ENCODE peak calls at places on chromosomes 7 and 10, in eight cellular contexts. One of them, this sample, is unnamed.

GRCh38 chr7:66522518-66522917 is 106.2 kb upstream of the KCTD7 start:
- DNase-seq in right lobe of liver: no peak
- DNase-seq in breast epithelium: no peak
- DNase-seq in A549: peak; percentile 41
- DNase-seq in sigmoid colon: no peak
- DNase-seq in tibial nerve: no peak
- DNase-seq in gastrocnemius medialis: no peak
- DNase-seq in IMR-90: no peak
- DNase-seq in this sample: no peak

GRCh38 chr7:76260171-76260703 is 42.2 kb upstream of the HSPB1 start:
- DNase-seq in right lobe of liver: no peak
- DNase-seq in breast epithelium: no peak
- DNase-seq in A549: peak; percentile 86
- DNase-seq in sigmoid colon: no peak
- DNase-seq in tibial nerve: no peak
- DNase-seq in gastrocnemius medialis: no peak
- DNase-seq in IMR-90: no peak
- DNase-seq in this sample: no peak

GRCh38 chr7:131753620-131754222 is 197.3 kb upstream of the PODXL start:
- DNase-seq in right lobe of liver: no peak
- DNase-seq in breast epithelium: no peak
- DNase-seq in A549: peak; percentile 52
- DNase-seq in sigmoid colon: no peak
- DNase-seq in tibial nerve: no peak
- DNase-seq in gastrocnemius medialis: no peak
- DNase-seq in IMR-90: no peak
- DNase-seq in this sample: no peak

GRCh38 chr7:77525231-77525630 is 11.9 kb upstream of the PTPN12 start:
- DNase-seq in right lobe of liver: no peak
- DNase-seq in breast epithelium: no peak
- DNase-seq in A549: no peak
- DNase-seq in sigmoid colon: no peak
- DNase-seq in tibial nerve: no peak
- DNase-seq in gastrocnemius medialis: no peak
- DNase-seq in IMR-90: peak; percentile 19
- DNase-seq in this sample: no peak

GRCh38 chr7:137302075-137302474 is 41.5 kb downstream of the PTN start:
- DNase-seq in right lobe of liver: no peak
- DNase-seq in breast epithelium: no peak
- DNase-seq in A549: no peak
- DNase-seq in sigmoid colon: no peak
- DNase-seq in tibial nerve: no peak
- DNase-seq in gastrocnemius medialis: no peak
- DNase-seq in IMR-90: no peak
- DNase-seq in this sample: no peak

GRCh38 chr7:81484266-81484665 is 285.6 kb downstream of the HGF start:
- DNase-seq in right lobe of liver: no peak
- DNase-seq in breast epithelium: no peak
- DNase-seq in A549: no peak
- DNase-seq in sigmoid colon: no peak
- DNase-seq in tibial nerve: peak; percentile 24
- DNase-seq in gastrocnemius medialis: peak; percentile 19
- DNase-seq in IMR-90: peak; percentile 86
- DNase-seq in this sample: peak; percentile 82

GRCh38 chr10:17779761-17780160 is 27.8 kb downstream of the TMEM236 start:
- DNase-seq in right lobe of liver: no peak
- DNase-seq in breast epithelium: no peak
- DNase-seq in A549: no peak
- DNase-seq in sigmoid colon: no peak
- DNase-seq in tibial nerve: no peak
- DNase-seq in gastrocnemius medialis: no peak
- DNase-seq in IMR-90: no peak
- DNase-seq in this sample: no peak

GRCh38 chr7:25858200-25858561 is 293.8 kb upstream of the NFE2L3 start:
- DNase-seq in right lobe of liver: no peak
- DNase-seq in breast epithelium: no peak
- DNase-seq in A549: no peak
- DNase-seq in sigmoid colon: no peak
- DNase-seq in tibial nerve: no peak
- DNase-seq in gastrocnemius medialis: no peak
- DNase-seq in IMR-90: no peak
- DNase-seq in this sample: no peak

GRCh38 chr10:109967739-109968088 is 40.1 kb upstream of the ADD3 start:
- DNase-seq in right lobe of liver: no peak
- DNase-seq in breast epithelium: no peak
- DNase-seq in A549: no peak
- DNase-seq in sigmoid colon: no peak
- DNase-seq in tibial nerve: no peak
- DNase-seq in gastrocnemius medialis: no peak
- DNase-seq in IMR-90: no peak
- DNase-seq in this sample: no peak

GRCh38 chr10:114172776-114173555 is 1.0 kb downstream of the CCDC186 start:
- DNase-seq in right lobe of liver: no peak
- DNase-seq in breast epithelium: no peak
- DNase-seq in A549: no peak
- DNase-seq in sigmoid colon: no peak
- DNase-seq in tibial nerve: no peak
- DNase-seq in gastrocnemius medialis: no peak
- DNase-seq in IMR-90: no peak
- DNase-seq in this sample: no peak

DNA sequence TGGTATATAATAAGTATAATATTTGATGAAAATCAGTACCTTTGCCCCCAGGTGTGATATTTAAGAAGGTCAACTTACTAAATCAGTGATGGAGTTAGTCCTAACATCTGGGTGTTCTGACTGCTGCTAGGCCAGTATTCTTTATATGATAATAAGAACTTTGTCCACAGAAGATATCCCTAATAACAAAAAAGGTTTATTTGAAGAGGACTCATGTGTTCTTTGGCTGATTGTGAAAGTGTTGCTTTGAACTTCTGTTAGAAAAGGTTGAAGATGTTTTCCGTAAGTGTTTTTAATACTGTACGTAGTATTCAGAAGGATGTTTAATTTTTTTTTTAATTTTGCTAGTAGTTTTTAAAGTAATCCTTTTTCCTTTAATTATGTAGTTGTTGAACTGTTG is 10.2 kb downstream of the PTEN start:
- DNase-seq in right lobe of liver: no peak
- DNase-seq in breast epithelium: no peak
- DNase-seq in A549: no peak
- DNase-seq in sigmoid colon: no peak
- DNase-seq in tibial nerve: no peak
- DNase-seq in gastrocnemius medialis: no peak
- DNase-seq in IMR-90: no peak
- DNase-seq in this sample: no peak
- H3K4me3 ChIP-seq in right lobe of liver: no peak overlapping the region
- H3K4me3 ChIP-seq in breast epithelium: no peak overlapping the region
- H3K4me3 ChIP-seq in A549: no peak overlapping the region
- H3K4me3 ChIP-seq in sigmoid colon: no peak overlapping the region
- H3K4me3 ChIP-seq in tibial nerve: no peak overlapping the region
- H3K4me3 ChIP-seq in gastrocnemius medialis: no peak overlapping the region
- H3K4me3 ChIP-seq in IMR-90: no peak overlapping the region
- H3K4me3 ChIP-seq in this sample: no peak overlapping the region

GRCh38 chr10:95925033-95925432 is 17.3 kb downstream of the CC2D2B start:
- DNase-seq in right lobe of liver: no peak
- DNase-seq in breast epithelium: no peak
- DNase-seq in A549: no peak
- DNase-seq in sigmoid colon: no peak
- DNase-seq in tibial nerve: no peak
- DNase-seq in gastrocnemius medialis: no peak
- DNase-seq in IMR-90: no peak
- DNase-seq in this sample: no peak
- TF ChIP-seq POLR2A in right lobe of liver: no peak
- TF ChIP-seq POLR2A in breast epithelium: no peak
- TF ChIP-seq POLR2A in A549: no peak
- TF ChIP-seq POLR2A in sigmoid colon: no peak
- TF ChIP-seq POLR2A in tibial nerve: no peak
- TF ChIP-seq POLR2A in gastrocnemius medialis: no peak
- TF ChIP-seq POLR2A in IMR-90: no peak
- TF ChIP-seq POLR2A in this sample: no peak

GRCh38 chr10:80460399-80461207 is 6.5 kb downstream of the TSPAN14 start:
- DNase-seq in right lobe of liver: no peak
- DNase-seq in breast epithelium: peak; percentile 96
- DNase-seq in A549: no peak
- DNase-seq in sigmoid colon: peak; percentile 81
- DNase-seq in tibial nerve: no peak
- DNase-seq in gastrocnemius medialis: peak; percentile 28
- DNase-seq in IMR-90: peak; percentile 63
- DNase-seq in this sample: peak; percentile 91

GRCh38 chr10:80458263-80458625 is 4.1 kb downstream of the TSPAN14 start:
- DNase-seq in right lobe of liver: no peak
- DNase-seq in breast epithelium: no peak
- DNase-seq in A549: no peak
- DNase-seq in sigmoid colon: no peak
- DNase-seq in tibial nerve: no peak
- DNase-seq in gastrocnemius medialis: no peak
- DNase-seq in IMR-90: no peak
- DNase-seq in this sample: no peak

GRCh38 chr10:80457554-80458262 is 3.6 kb downstream of the TSPAN14 start:
- DNase-seq in right lobe of liver: no peak
- DNase-seq in breast epithelium: no peak
- DNase-seq in A549: no peak
- DNase-seq in sigmoid colon: no peak
- DNase-seq in tibial nerve: no peak
- DNase-seq in gastrocnemius medialis: no peak
- DNase-seq in IMR-90: no peak
- DNase-seq in this sample: no peak

GRCh38 chr10:80458638-80459037 is 4.5 kb downstream of the TSPAN14 start:
- DNase-seq in right lobe of liver: no peak
- DNase-seq in breast epithelium: no peak
- DNase-seq in A549: no peak
- DNase-seq in sigmoid colon: no peak
- DNase-seq in tibial nerve: no peak
- DNase-seq in gastrocnemius medialis: no peak
- DNase-seq in IMR-90: no peak
- DNase-seq in this sample: no peak

DNA sequence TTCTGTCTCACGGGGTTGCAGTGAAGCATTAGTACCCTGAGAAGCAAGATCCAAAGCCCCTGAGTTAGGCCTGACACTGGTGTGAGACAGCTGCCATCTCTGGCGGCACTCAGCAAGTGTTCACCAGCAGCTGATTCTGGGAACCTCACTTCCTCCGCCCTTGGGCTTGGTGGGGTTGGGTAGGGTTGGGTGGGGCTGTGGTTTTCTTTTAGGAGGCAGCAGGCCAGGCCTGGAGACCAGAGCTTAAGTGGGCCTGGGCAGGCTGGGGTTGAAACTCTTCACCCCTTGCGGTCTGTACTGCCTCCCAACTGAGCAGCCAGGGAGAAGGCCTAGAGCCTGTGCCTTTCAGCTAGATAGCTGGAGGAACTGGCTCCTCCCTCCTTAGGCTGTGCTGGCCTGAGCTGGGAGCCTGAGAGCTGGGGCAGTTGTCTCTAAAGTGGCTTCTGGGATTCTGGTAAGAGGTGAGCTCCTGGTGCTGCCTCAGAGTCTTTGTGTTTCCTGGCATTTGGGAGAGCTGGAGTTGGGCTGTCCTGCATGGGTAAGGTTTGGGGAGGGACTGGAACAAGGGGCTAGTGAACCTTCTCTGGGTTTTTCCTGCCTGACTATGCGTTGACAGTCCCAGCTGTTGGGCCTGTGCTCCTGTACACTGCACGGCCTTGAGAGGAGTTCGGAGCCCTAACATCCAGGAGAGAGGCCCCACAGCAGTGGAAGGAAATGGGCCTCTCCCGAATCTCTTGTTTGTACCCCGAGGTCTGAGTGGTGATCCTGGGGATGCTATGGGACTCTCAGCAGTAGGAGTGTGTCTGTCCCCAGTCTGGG is 5.1 kb downstream of the TSPAN14 start:
- DNase-seq in right lobe of liver: no peak
- DNase-seq in breast epithelium: peak; percentile 63
- DNase-seq in A549: no peak
- DNase-seq in sigmoid colon: peak; percentile 80
- DNase-seq in tibial nerve: peak; percentile 58
- DNase-seq in gastrocnemius medialis: peak; percentile 47
- DNase-seq in IMR-90: no peak
- DNase-seq in this sample: peak; percentile 96
- TF ChIP-seq CTCF in right lobe of liver: no peak
- TF ChIP-seq CTCF in breast epithelium: no peak
- TF ChIP-seq CTCF in A549: no peak
- TF ChIP-seq CTCF in sigmoid colon: no peak
- TF ChIP-seq CTCF in tibial nerve: peak; percentile 26
- TF ChIP-seq CTCF in gastrocnemius medialis: no peak
- TF ChIP-seq CTCF in IMR-90: no peak
- TF ChIP-seq CTCF in this sample: no peak

DNA sequence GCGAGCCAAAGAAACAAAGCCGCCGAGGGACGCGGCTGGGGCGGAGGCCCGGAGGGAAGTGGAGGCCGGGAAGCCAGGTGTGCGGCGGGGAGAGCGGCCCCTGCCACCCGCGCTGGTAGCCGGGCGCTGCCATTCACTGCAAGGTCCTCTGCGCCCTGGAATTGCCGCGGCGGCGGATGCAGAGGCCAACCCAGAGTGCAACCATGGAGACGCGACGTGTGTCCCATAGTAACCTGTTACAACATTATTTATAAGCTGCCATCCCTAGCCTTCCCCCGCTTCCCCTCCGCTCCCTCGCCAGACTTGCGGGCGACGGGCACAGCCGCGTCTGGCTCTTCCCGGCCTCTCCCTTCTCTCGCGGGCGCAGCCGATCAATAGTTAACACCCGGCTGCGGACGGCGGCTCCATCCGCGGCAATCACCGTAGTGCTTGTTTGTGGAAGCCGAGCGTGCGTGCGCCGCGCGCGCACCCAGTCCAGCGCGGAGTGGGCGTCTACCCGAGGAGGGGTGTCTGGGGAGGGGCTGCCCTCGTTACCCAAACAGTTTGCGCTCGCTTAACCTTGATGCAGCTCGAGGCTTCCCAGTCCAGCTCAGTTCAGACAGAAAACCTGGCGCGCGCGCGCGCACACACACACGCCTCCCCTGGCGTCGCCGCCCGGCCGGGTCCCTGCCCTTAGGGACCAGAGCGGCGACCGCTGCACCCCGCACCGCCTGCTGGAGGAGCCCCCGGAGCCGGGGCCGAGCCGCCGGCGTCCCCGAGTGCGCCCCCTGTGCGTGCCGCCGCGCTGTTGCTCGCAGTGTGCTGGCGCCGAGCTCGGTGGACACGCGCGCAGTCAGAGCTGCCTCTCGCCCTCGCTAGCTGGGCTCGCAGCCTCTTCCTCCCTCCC is 165.4 kb upstream of the DPP6 start:
- DNase-seq in right lobe of liver: no peak
- DNase-seq in breast epithelium: no peak
- DNase-seq in A549: no peak
- DNase-seq in sigmoid colon: peak; percentile 63
- DNase-seq in tibial nerve: no peak
- DNase-seq in gastrocnemius medialis: no peak
- DNase-seq in IMR-90: no peak
- DNase-seq in this sample: no peak
- H3K4me3 ChIP-seq in right lobe of liver: no peak overlapping the region
- H3K4me3 ChIP-seq in breast epithelium: peak overlapping the region; percentile 16
- H3K4me3 ChIP-seq in A549: no peak overlapping the region
- H3K4me3 ChIP-seq in sigmoid colon: peak overlapping the region; percentile 43
- H3K4me3 ChIP-seq in tibial nerve: no peak overlapping the region
- H3K4me3 ChIP-seq in gastrocnemius medialis: peak overlapping the region; percentile 29
- H3K4me3 ChIP-seq in IMR-90: no peak overlapping the region
- H3K4me3 ChIP-seq in this sample: no peak overlapping the region